ENCODE peak calls at places on chromosomes 1 and 21, in nine cellular contexts. I, B, D, V, O, P, L, H and Z are unnamed samples. For H3K4me1, the result is how much of the 10 kb centered on the place peaks cover.

GRCh38 chr1:52918201-52918600 is 3.3 kb downstream of the ECHDC2 start:
- DNase-seq in I (no peak), O (no peak), B (no peak), P (no peak), V (no peak), L (no peak), H (no peak), D (no peak), Z (no peak)

GRCh38 chr21:42392731-42393442 is 3.0 kb downstream of the TMPRSS3 start:
- DNase-seq in H (no peak), P (no peak), V (no peak), D (peak), B (no peak), I (no peak), L (no peak), O (no peak), Z (peak)

GRCh38 chr21:41137401-41137800 is 30.6 kb upstream of the BACE2 start:
- DNase-seq in L (no peak), P (no peak), B (no peak), H (no peak), V (no peak), I (no peak), D (no peak), O (no peak), Z (no peak)

GRCh38 chr1:37069406-37069805 is 35.1 kb upstream of the GRIK3 start:
- DNase-seq in I (no peak), O (no peak), D (no peak), L (no peak), B (no peak), V (no peak), H (no peak), P (no peak), Z (no peak)

GRCh38 chr1:181359012-181359411 is 124.3 kb upstream of the CACNA1E start:
- DNase-seq in I (no peak), V (no peak), O (no peak), B (no peak), D (no peak), L (no peak), P (no peak), H (no peak), Z (no peak)

GRCh38 chr1:208646431-208646830 is 402.2 kb upstream of the PLXNA2 start:
- DNase-seq in O (no peak), H (no peak), L (no peak), P (no peak), I (no peak), D (no peak), V (no peak), B (no peak), Z (no peak)

GRCh38 chr1:34419662-34420061 is 243.0 kb downstream of the C1orf94 start:
- DNase-seq in B (no peak), H (no peak), V (peak), D (no peak), I (no peak), P (peak), O (no peak), L (no peak), Z (no peak)

GRCh38 chr1:182715531-182715930 is 31.1 kb upstream of the RGS8 start:
- DNase-seq in P (no peak), H (no peak), L (no peak), I (no peak), O (no peak), D (no peak), V (no peak), B (no peak), Z (no peak)

GRCh38 chr1:164673584-164674214 is 114.7 kb downstream of the PBX1 start:
- DNase-seq in V (peak), I (no peak), O (no peak), B (no peak), P (peak), L (no peak), H (no peak), D (peak), Z (no peak)

GRCh38 chr1:201137579-201138310 is 10.8 kb upstream of the ASCL5 start:
- DNase-seq in D (peak), L (peak), O (peak), B (peak), H (peak), I (peak), V (no peak), P (peak), Z (no peak)

GRCh38 chr1:182955596-182956588 is 2.9 kb upstream of the SHCBP1L start:
- DNase-seq in L (peak), O (no peak), P (peak), H (no peak), B (no peak), I (no peak), V (no peak), D (peak), Z (no peak)

GRCh38 chr1:229058716-229059115 is 212.2 kb upstream of the RAB4A start:
- DNase-seq in B (no peak), L (no peak), O (peak), H (peak), D (no peak), I (no peak), P (no peak), V (no peak), Z (no peak)

GRCh38 chr1:207336559-207337467 is 15.3 kb downstream of the CD55 start:
- DNase-seq in L (peak), D (peak), P (no peak), I (no peak), B (no peak), H (no peak), V (no peak), O (no peak), Z (peak)

GRCh38 chr1:241591317-241591716 is 48.9 kb downstream of the CHML start:
- DNase-seq in H (no peak), I (no peak), O (no peak), P (peak), V (no peak), D (peak), B (no peak), L (no peak), Z (no peak)

GRCh38 chr1:43044572-43045361 is 86.1 kb upstream of the SLC2A1 start:
- DNase-seq in B (no peak), I (no peak), D (no peak), V (no peak), H (no peak), L (no peak), O (no peak), P (no peak), Z (no peak)

GRCh38 chr1:23472351-23473036 is 11.5 kb downstream of the ASAP3 start:
- DNase-seq in I (no peak), L (no peak), P (no peak), H (no peak), D (no peak), B (no peak), O (no peak), V (no peak), Z (no peak)

GRCh38 chr1:101051688-101052638 is 26.4 kb upstream of the DPH5 start:
- DNase-seq in I (no peak), B (no peak), H (no peak), P (no peak), V (no peak), D (no peak), L (no peak), O (no peak), Z (no peak)

GRCh38 chr1:231206856-231207255 is 34.2 kb upstream of the GNPAT start:
- DNase-seq in O (no peak), L (no peak), D (no peak), I (no peak), P (no peak), B (no peak), H (no peak), V (no peak), Z (no peak)

GRCh38 chr1:201108614-201109013 is 3.6 kb downstream of the CACNA1S start:
- DNase-seq in I (no peak), H (no peak), L (no peak), D (no peak), O (no peak), V (peak), P (no peak), B (no peak), Z (no peak)

GRCh38 chr1:231460614-231461013 is 38.5 kb upstream of the EGLN1 start:
- DNase-seq in H (no peak), O (no peak), V (no peak), P (no peak), D (no peak), I (no peak), B (no peak), L (no peak), Z (no peak)

GRCh38 chr21:24727803-24728425 is 879.4 kb downstream of the MRPL39 start:
- DNase-seq in P (no peak), L (peak), H (no peak), V (no peak), B (no peak), D (no peak), I (no peak), O (no peak), Z (no peak)

GRCh38 chr1:226711976-226712778 is 26.9 kb downstream of the ITPKB start:
- DNase-seq in L (no peak), I (no peak), V (no peak), D (no peak), O (no peak), B (no peak), P (no peak), H (no peak), Z (peak)

GRCh38 chr1:226104671-226105121 is 42.2 kb downstream of the H3-3A start:
- DNase-seq in H (no peak), I (no peak), O (no peak), B (no peak), P (peak), L (no peak), D (peak), V (no peak), Z (no peak)

GRCh38 chr21:35259452-35259851 is 210.3 kb upstream of the RUNX1 start:
- DNase-seq in V (peak), B (no peak), O (no peak), I (no peak), P (no peak), H (no peak), D (no peak), L (no peak), Z (no peak)

GRCh38 chr21:28832013-28832714 is 160.5 kb downstream of the LTN1 start:
- DNase-seq in B (no peak), O (no peak), P (peak), D (peak), L (no peak), H (no peak), V (no peak), I (no peak), Z (no peak)

GRCh38 chr1:232996143-232996542 is 45.7 kb downstream of the NTPCR start:
- DNase-seq in L (no peak), H (no peak), V (peak), O (no peak), I (no peak), P (no peak), B (no peak), D (no peak), Z (no peak)

DNA sequence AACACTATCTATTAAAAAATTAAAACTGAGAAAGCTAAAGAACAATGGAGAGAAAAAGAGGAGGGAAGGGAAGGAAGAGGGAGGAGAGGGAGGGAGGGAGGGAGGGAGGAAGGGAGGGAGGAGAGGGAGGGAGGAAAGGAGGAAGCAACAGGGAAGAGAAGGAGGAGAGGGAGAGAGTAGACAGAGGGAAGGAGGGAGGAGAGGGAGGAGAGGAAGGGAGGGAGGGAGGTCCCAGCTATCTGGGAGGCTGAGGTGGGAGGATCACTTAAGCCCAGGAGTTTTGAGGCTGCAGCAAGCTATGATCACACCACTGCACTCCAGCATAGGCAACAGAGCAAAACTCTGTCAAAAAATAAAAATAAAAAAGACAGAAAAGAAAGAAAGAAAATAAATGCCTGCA is 16.5 kb downstream of the ZBTB17 start:
- DNase-seq in O (no peak), B (no peak), I (no peak), H (no peak), D (no peak), L (no peak), P (no peak), V (no peak), Z (no peak)
- H3K4me1 ChIP-seq in O (under half), B (under half), I (under half), H (under half), D (under half), L (under half), P (under half), V (under half), Z (under half)

GRCh38 chr1:210741564-210741963 is 392.4 kb downstream of the KCNH1 start:
- DNase-seq in L (no peak), I (no peak), V (no peak), O (no peak), H (no peak), D (no peak), P (no peak), B (no peak), Z (no peak)
- H3K27ac ChIP-seq in L (no peak), I (no peak), V (no peak), O (no peak), H (no peak), D (no peak), P (no peak), B (no peak), Z (no peak)

DNA sequence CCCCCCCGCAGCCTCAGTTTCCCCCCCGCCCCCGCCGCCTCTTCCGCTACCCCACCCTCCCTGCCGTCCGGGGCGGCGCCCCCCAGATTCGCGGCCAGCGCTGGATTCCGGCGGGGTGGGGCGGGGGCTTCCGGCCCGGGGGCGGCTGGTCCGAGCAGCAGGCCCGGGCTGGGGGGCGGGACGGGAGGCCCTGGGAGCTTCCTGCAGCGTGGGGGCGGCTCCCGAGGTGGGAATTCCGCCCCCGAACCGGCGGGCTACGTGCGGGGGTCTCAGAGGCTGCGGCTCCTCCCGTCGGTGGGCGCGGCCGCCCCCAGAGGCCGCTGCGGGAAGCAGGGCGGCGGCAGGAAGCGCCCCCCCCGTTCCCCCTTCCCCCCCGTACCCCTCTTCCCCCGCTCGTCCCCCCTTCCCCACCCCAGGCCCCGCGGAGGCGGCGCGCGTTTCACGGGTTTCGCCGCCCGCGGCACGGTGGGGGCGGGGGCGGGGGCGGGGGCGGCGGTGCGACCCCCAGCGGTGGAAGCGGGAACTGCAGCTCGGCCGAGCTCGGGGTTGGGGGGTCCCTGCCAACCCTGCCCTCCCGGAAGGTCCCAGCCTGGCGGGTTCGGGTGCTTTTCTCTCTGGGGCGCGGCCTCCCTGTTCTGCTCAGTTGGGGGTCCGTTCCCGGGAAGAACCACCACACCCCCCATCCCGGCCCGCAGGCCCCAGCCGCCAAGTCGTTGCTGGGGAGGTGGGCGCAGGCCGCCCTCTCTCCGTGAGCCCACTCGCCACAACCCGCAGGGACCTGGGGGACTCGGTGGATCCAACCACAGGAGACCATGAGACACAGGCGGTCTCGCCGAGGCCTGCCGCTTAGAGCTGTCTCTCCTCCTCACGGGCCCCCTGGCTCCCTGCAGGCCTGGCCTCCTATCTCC is 76.3 kb downstream of the MORN1 start:
- DNase-seq in V (peak), B (peak), P (peak), D (peak), O (peak), H (peak), L (peak), I (peak), Z (peak)
- H3K4me3 ChIP-seq in V (no peak), B (peak), P (peak), D (peak), O (peak), H (peak), L (peak), I (peak), Z (peak)

GRCh38 chr21:34131586-34131985 is 58.2 kb downstream of the MRPS6 start:
- DNase-seq in D (no peak), H (no peak), L (no peak), B (no peak), P (peak), V (no peak), I (no peak), O (no peak), Z (no peak)
- H3K4me1 ChIP-seq in D (under half), H (under half), L (under half), B (under half), P (under half), V (under half), I (under half), O (under half), Z (half or more)

DNA sequence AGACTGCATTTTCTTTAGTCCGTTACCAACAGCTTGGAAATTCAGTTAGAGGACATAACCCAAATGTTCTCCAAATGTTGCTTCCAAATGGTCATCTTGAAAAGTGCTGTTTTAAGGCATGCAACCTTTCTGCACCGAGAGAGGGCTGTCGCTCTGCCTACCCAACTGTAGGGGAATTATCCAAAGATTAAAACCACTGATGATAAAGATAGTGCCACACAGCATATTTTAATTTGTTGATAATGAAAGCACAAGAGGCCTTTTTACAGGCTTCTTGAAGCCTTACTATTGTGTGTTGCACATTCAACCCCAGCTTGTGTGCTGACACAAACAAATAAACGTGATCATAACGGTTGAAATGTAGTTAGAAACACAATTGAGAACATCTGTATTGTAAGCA is 121.5 kb downstream of the LMO4 start:
- DNase-seq in O (no peak), P (no peak), B (no peak), D (no peak), I (no peak), V (no peak), L (no peak), H (no peak), Z (no peak)
- H3K27ac ChIP-seq in O (no peak), P (no peak), B (peak), D (no peak), I (no peak), V (no peak), L (no peak), H (no peak), Z (no peak)

DNA sequence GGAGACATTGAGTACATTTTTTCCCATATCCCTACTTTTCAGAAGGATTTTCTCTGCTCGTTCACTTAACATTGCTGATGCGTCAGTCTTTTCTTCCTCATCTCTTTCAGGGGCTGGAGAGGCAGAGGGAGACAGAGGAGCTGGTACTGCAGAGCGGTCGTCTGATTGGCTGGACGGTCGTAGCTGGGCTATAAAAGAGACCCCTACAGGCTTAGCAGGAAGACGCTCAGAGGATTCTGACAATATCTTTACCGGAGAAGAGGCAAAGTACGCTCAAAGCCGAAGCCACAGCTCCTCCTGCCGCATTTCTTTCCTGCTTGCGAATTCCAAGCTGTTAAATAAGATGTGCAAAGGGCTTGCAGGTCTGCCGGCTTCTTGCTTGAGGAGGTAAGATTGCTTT is at the start of gene RGS4:
- DNase-seq in V (peak), H (no peak), P (peak), B (peak), D (peak), O (peak), L (peak), I (peak), Z (no peak)
- H3K4me3 ChIP-seq in V (no peak), H (no peak), P (peak), B (peak), D (peak), O (peak), L (peak), I (peak), Z (no peak)